ENCODE peak calls at places on chromosomes 3 and 15, in nine cellular contexts. One of them, this sample, is unnamed.

GRCh38 chr3:98602078-98602678 is 8.8 kb upstream of the CPOX start:
- DNase-seq in B cell: no peak
- DNase-seq in CD4-positive, alpha-beta T cell: no peak
- DNase-seq in NCI-H1092 treated with DMSO at 0.1 percent for 48 hours: peak
- DNase-seq in T-helper 17 cell: no peak
- DNase-seq in cardiac fibroblast: peak
- DNase-seq in iPS-NIHi11: peak
- DNase-seq in activated gamma-delta T cell treated with Interleukin-2 at 50 U/mL for 16 hours: no peak
- DNase-seq in iris pigment epithelial cell: peak
- DNase-seq in this sample: no peak

GRCh38 chr15:57647071-57647790 is 55.5 kb downstream of the MYZAP start:
- DNase-seq in activated gamma-delta T cell treated with Interleukin-2 at 50 U/mL for 16 hours: no peak
- DNase-seq in T-helper 17 cell: no peak
- DNase-seq in CD4-positive, alpha-beta T cell: no peak
- DNase-seq in B cell: no peak
- DNase-seq in cardiac fibroblast: no peak
- DNase-seq in NCI-H1092 treated with DMSO at 0.1 percent for 48 hours: no peak
- DNase-seq in iPS-NIHi11: no peak
- DNase-seq in iris pigment epithelial cell: no peak
- DNase-seq in this sample: no peak

GRCh38 chr3:139934557-139935070 is 371 bp upstream of the CLSTN2 start:
- DNase-seq in CD4-positive, alpha-beta T cell: no peak
- DNase-seq in T-helper 17 cell: no peak
- DNase-seq in iris pigment epithelial cell: peak
- DNase-seq in iPS-NIHi11: peak
- DNase-seq in B cell: no peak
- DNase-seq in activated gamma-delta T cell treated with Interleukin-2 at 50 U/mL for 16 hours: no peak
- DNase-seq in NCI-H1092 treated with DMSO at 0.1 percent for 48 hours: peak
- DNase-seq in cardiac fibroblast: peak
- DNase-seq in this sample: no peak

GRCh38 chr3:105369501-105370371 is 3.0 kb downstream of the ALCAM start:
- DNase-seq in B cell: peak
- DNase-seq in cardiac fibroblast: peak
- DNase-seq in NCI-H1092 treated with DMSO at 0.1 percent for 48 hours: peak
- DNase-seq in T-helper 17 cell: peak
- DNase-seq in activated gamma-delta T cell treated with Interleukin-2 at 50 U/mL for 16 hours: peak
- DNase-seq in iris pigment epithelial cell: peak
- DNase-seq in CD4-positive, alpha-beta T cell: peak
- DNase-seq in iPS-NIHi11: peak
- DNase-seq in this sample: peak

GRCh38 chr15:57302640-57303257 is 73.6 kb upstream of the CGNL1 start:
- DNase-seq in B cell: no peak
- DNase-seq in T-helper 17 cell: no peak
- DNase-seq in cardiac fibroblast: no peak
- DNase-seq in activated gamma-delta T cell treated with Interleukin-2 at 50 U/mL for 16 hours: no peak
- DNase-seq in iris pigment epithelial cell: no peak
- DNase-seq in NCI-H1092 treated with DMSO at 0.1 percent for 48 hours: no peak
- DNase-seq in iPS-NIHi11: no peak
- DNase-seq in CD4-positive, alpha-beta T cell: no peak
- DNase-seq in this sample: no peak

GRCh38 chr3:127484601-127485388 is 105.7 kb downstream of the TPRA1 start:
- DNase-seq in T-helper 17 cell: no peak
- DNase-seq in CD4-positive, alpha-beta T cell: peak
- DNase-seq in iPS-NIHi11: no peak
- DNase-seq in activated gamma-delta T cell treated with Interleukin-2 at 50 U/mL for 16 hours: no peak
- DNase-seq in NCI-H1092 treated with DMSO at 0.1 percent for 48 hours: no peak
- DNase-seq in B cell: no peak
- DNase-seq in cardiac fibroblast: no peak
- DNase-seq in iris pigment epithelial cell: no peak
- DNase-seq in this sample: no peak

GRCh38 chr15:54660356-54660755 is 536.4 kb downstream of the RSL24D1 start:
- DNase-seq in cardiac fibroblast: no peak
- DNase-seq in CD4-positive, alpha-beta T cell: no peak
- DNase-seq in iris pigment epithelial cell: no peak
- DNase-seq in NCI-H1092 treated with DMSO at 0.1 percent for 48 hours: no peak
- DNase-seq in activated gamma-delta T cell treated with Interleukin-2 at 50 U/mL for 16 hours: no peak
- DNase-seq in B cell: no peak
- DNase-seq in iPS-NIHi11: no peak
- DNase-seq in T-helper 17 cell: no peak
- DNase-seq in this sample: no peak

GRCh38 chr3:71723452-71724170 is 1.6 kb downstream of the EIF4E3 start:
- DNase-seq in iPS-NIHi11: no peak
- DNase-seq in cardiac fibroblast: no peak
- DNase-seq in T-helper 17 cell: peak
- DNase-seq in CD4-positive, alpha-beta T cell: peak
- DNase-seq in activated gamma-delta T cell treated with Interleukin-2 at 50 U/mL for 16 hours: peak
- DNase-seq in iris pigment epithelial cell: no peak
- DNase-seq in NCI-H1092 treated with DMSO at 0.1 percent for 48 hours: no peak
- DNase-seq in B cell: peak
- DNase-seq in this sample: peak

GRCh38 chr3:41602121-41602520 is 359.8 kb downstream of the ULK4 start:
- DNase-seq in iPS-NIHi11: no peak
- DNase-seq in activated gamma-delta T cell treated with Interleukin-2 at 50 U/mL for 16 hours: no peak
- DNase-seq in iris pigment epithelial cell: no peak
- DNase-seq in CD4-positive, alpha-beta T cell: no peak
- DNase-seq in NCI-H1092 treated with DMSO at 0.1 percent for 48 hours: no peak
- DNase-seq in cardiac fibroblast: no peak
- DNase-seq in B cell: no peak
- DNase-seq in T-helper 17 cell: no peak
- DNase-seq in this sample: no peak

GRCh38 chr3:50314342-50314741 is 8.2 kb downstream of the HYAL2 start:
- DNase-seq in T-helper 17 cell: no peak
- DNase-seq in NCI-H1092 treated with DMSO at 0.1 percent for 48 hours: no peak
- DNase-seq in cardiac fibroblast: no peak
- DNase-seq in B cell: no peak
- DNase-seq in activated gamma-delta T cell treated with Interleukin-2 at 50 U/mL for 16 hours: no peak
- DNase-seq in CD4-positive, alpha-beta T cell: no peak
- DNase-seq in iris pigment epithelial cell: no peak
- DNase-seq in iPS-NIHi11: no peak
- DNase-seq in this sample: no peak

GRCh38 chr3:118927449-118927848 is 107.2 kb downstream of the IGSF11 start:
- DNase-seq in B cell: no peak
- DNase-seq in iPS-NIHi11: no peak
- DNase-seq in iris pigment epithelial cell: no peak
- DNase-seq in T-helper 17 cell: no peak
- DNase-seq in cardiac fibroblast: no peak
- DNase-seq in NCI-H1092 treated with DMSO at 0.1 percent for 48 hours: no peak
- DNase-seq in activated gamma-delta T cell treated with Interleukin-2 at 50 U/mL for 16 hours: no peak
- DNase-seq in CD4-positive, alpha-beta T cell: no peak
- DNase-seq in this sample: no peak

GRCh38 chr15:25738171-25738792 is 124.8 kb downstream of the ATP10A start:
- DNase-seq in CD4-positive, alpha-beta T cell: no peak
- DNase-seq in cardiac fibroblast: peak
- DNase-seq in activated gamma-delta T cell treated with Interleukin-2 at 50 U/mL for 16 hours: no peak
- DNase-seq in B cell: no peak
- DNase-seq in iris pigment epithelial cell: no peak
- DNase-seq in T-helper 17 cell: no peak
- DNase-seq in iPS-NIHi11: no peak
- DNase-seq in NCI-H1092 treated with DMSO at 0.1 percent for 48 hours: no peak
- DNase-seq in this sample: no peak

GRCh38 chr15:70196314-70197291 is 98.9 kb upstream of the TLE3 start:
- DNase-seq in T-helper 17 cell: peak
- DNase-seq in cardiac fibroblast: peak
- DNase-seq in iris pigment epithelial cell: peak
- DNase-seq in activated gamma-delta T cell treated with Interleukin-2 at 50 U/mL for 16 hours: no peak
- DNase-seq in iPS-NIHi11: peak
- DNase-seq in NCI-H1092 treated with DMSO at 0.1 percent for 48 hours: peak
- DNase-seq in B cell: peak
- DNase-seq in CD4-positive, alpha-beta T cell: no peak
- DNase-seq in this sample: no peak

GRCh38 chr3:190205739-190206138 is 85.0 kb upstream of the P3H2 start:
- DNase-seq in CD4-positive, alpha-beta T cell: no peak
- DNase-seq in iPS-NIHi11: no peak
- DNase-seq in iris pigment epithelial cell: peak
- DNase-seq in cardiac fibroblast: peak
- DNase-seq in B cell: no peak
- DNase-seq in activated gamma-delta T cell treated with Interleukin-2 at 50 U/mL for 16 hours: no peak
- DNase-seq in T-helper 17 cell: no peak
- DNase-seq in NCI-H1092 treated with DMSO at 0.1 percent for 48 hours: no peak
- DNase-seq in this sample: no peak

GRCh38 chr3:45892161-45892560 is 5.8 kb downstream of the CCR9 start:
- DNase-seq in activated gamma-delta T cell treated with Interleukin-2 at 50 U/mL for 16 hours: no peak
- DNase-seq in T-helper 17 cell: no peak
- DNase-seq in B cell: no peak
- DNase-seq in cardiac fibroblast: no peak
- DNase-seq in CD4-positive, alpha-beta T cell: no peak
- DNase-seq in iris pigment epithelial cell: no peak
- DNase-seq in iPS-NIHi11: no peak
- DNase-seq in NCI-H1092 treated with DMSO at 0.1 percent for 48 hours: no peak
- DNase-seq in this sample: no peak

GRCh38 chr3:120196812-120197211 is 88.2 kb downstream of the GPR156 start:
- DNase-seq in activated gamma-delta T cell treated with Interleukin-2 at 50 U/mL for 16 hours: no peak
- DNase-seq in CD4-positive, alpha-beta T cell: no peak
- DNase-seq in iris pigment epithelial cell: no peak
- DNase-seq in NCI-H1092 treated with DMSO at 0.1 percent for 48 hours: no peak
- DNase-seq in cardiac fibroblast: no peak
- DNase-seq in T-helper 17 cell: no peak
- DNase-seq in B cell: no peak
- DNase-seq in iPS-NIHi11: no peak
- DNase-seq in this sample: no peak

GRCh38 chr15:90664650-90665287 is 52.4 kb upstream of the BLM start:
- DNase-seq in B cell: no peak
- DNase-seq in NCI-H1092 treated with DMSO at 0.1 percent for 48 hours: no peak
- DNase-seq in iPS-NIHi11: peak
- DNase-seq in iris pigment epithelial cell: peak
- DNase-seq in cardiac fibroblast: peak
- DNase-seq in CD4-positive, alpha-beta T cell: no peak
- DNase-seq in T-helper 17 cell: no peak
- DNase-seq in activated gamma-delta T cell treated with Interleukin-2 at 50 U/mL for 16 hours: no peak
- DNase-seq in this sample: no peak

GRCh38 chr3:42904076-42904475 is 1.9 kb upstream of the ZNF662 start:
- DNase-seq in iris pigment epithelial cell: no peak
- DNase-seq in B cell: no peak
- DNase-seq in T-helper 17 cell: no peak
- DNase-seq in cardiac fibroblast: no peak
- DNase-seq in CD4-positive, alpha-beta T cell: no peak
- DNase-seq in iPS-NIHi11: no peak
- DNase-seq in activated gamma-delta T cell treated with Interleukin-2 at 50 U/mL for 16 hours: no peak
- DNase-seq in NCI-H1092 treated with DMSO at 0.1 percent for 48 hours: no peak
- DNase-seq in this sample: no peak

GRCh38 chr3:24343084-24343783 is 151.4 kb downstream of the THRB start:
- DNase-seq in cardiac fibroblast: peak
- DNase-seq in iris pigment epithelial cell: peak
- DNase-seq in T-helper 17 cell: no peak
- DNase-seq in iPS-NIHi11: no peak
- DNase-seq in B cell: no peak
- DNase-seq in activated gamma-delta T cell treated with Interleukin-2 at 50 U/mL for 16 hours: no peak
- DNase-seq in NCI-H1092 treated with DMSO at 0.1 percent for 48 hours: no peak
- DNase-seq in CD4-positive, alpha-beta T cell: no peak
- DNase-seq in this sample: no peak

GRCh38 chr15:72176155-72176554 is 21.4 kb downstream of the GRAMD2A start:
- DNase-seq in iris pigment epithelial cell: no peak
- DNase-seq in cardiac fibroblast: no peak
- DNase-seq in activated gamma-delta T cell treated with Interleukin-2 at 50 U/mL for 16 hours: no peak
- DNase-seq in iPS-NIHi11: no peak
- DNase-seq in NCI-H1092 treated with DMSO at 0.1 percent for 48 hours: no peak
- DNase-seq in B cell: no peak
- DNase-seq in T-helper 17 cell: no peak
- DNase-seq in CD4-positive, alpha-beta T cell: no peak
- DNase-seq in this sample: no peak

GRCh38 chr3:40452562-40452875 is 4.6 kb upstream of the RPL14 start:
- DNase-seq in NCI-H1092 treated with DMSO at 0.1 percent for 48 hours: no peak
- DNase-seq in T-helper 17 cell: no peak
- DNase-seq in CD4-positive, alpha-beta T cell: no peak
- DNase-seq in cardiac fibroblast: no peak
- DNase-seq in iPS-NIHi11: no peak
- DNase-seq in iris pigment epithelial cell: peak
- DNase-seq in B cell: no peak
- DNase-seq in activated gamma-delta T cell treated with Interleukin-2 at 50 U/mL for 16 hours: no peak
- DNase-seq in this sample: no peak

GRCh38 chr3:29313074-29313473 is 32.2 kb downstream of the RBMS3 start:
- DNase-seq in cardiac fibroblast: no peak
- DNase-seq in CD4-positive, alpha-beta T cell: no peak
- DNase-seq in iPS-NIHi11: no peak
- DNase-seq in B cell: no peak
- DNase-seq in NCI-H1092 treated with DMSO at 0.1 percent for 48 hours: no peak
- DNase-seq in iris pigment epithelial cell: no peak
- DNase-seq in activated gamma-delta T cell treated with Interleukin-2 at 50 U/mL for 16 hours: no peak
- DNase-seq in T-helper 17 cell: no peak
- DNase-seq in this sample: no peak

GRCh38 chr3:45167011-45167911 is 21.1 kb upstream of the CDCP1 start:
- DNase-seq in NCI-H1092 treated with DMSO at 0.1 percent for 48 hours: peak
- DNase-seq in B cell: no peak
- DNase-seq in iPS-NIHi11: peak
- DNase-seq in iris pigment epithelial cell: peak
- DNase-seq in cardiac fibroblast: peak
- DNase-seq in CD4-positive, alpha-beta T cell: peak
- DNase-seq in activated gamma-delta T cell treated with Interleukin-2 at 50 U/mL for 16 hours: peak
- DNase-seq in T-helper 17 cell: peak
- DNase-seq in this sample: peak

GRCh38 chr3:176587089-176587488 is 610.2 kb downstream of the TBL1XR1 start:
- DNase-seq in iris pigment epithelial cell: no peak
- DNase-seq in iPS-NIHi11: no peak
- DNase-seq in B cell: no peak
- DNase-seq in T-helper 17 cell: no peak
- DNase-seq in activated gamma-delta T cell treated with Interleukin-2 at 50 U/mL for 16 hours: no peak
- DNase-seq in CD4-positive, alpha-beta T cell: no peak
- DNase-seq in NCI-H1092 treated with DMSO at 0.1 percent for 48 hours: no peak
- DNase-seq in cardiac fibroblast: no peak
- DNase-seq in this sample: no peak

This sample was measured in effector memory CD8-positive, alpha-beta T cell.